ENCODE peak calls at places on chromosomes 6 and 20, in five cellular contexts. S is heart right ventricle, Q is GM12878, K is upper lobe of left lung, V is A549. C is an unnamed sample.

GRCh38 chr20:9617062-9617461 is 102.7 kb downstream of the LAMP5 start:
- ATAC-seq in S (peak; percentile 63), Q (peak; percentile 87), K (peak; percentile 86), V (peak; percentile 87), C (peak; percentile 48)

GRCh38 chr6:56642366-56643261 is at the start of gene DST:
- ATAC-seq in S (peak; percentile 42), Q (no peak), K (peak; percentile 86), V (peak; percentile 88), C (peak; percentile 78)

GRCh38 chr6:167551634-167552630 is 227.0 kb downstream of the TTLL2 start:
- ATAC-seq in S (peak; percentile 13), Q (no peak), K (peak; percentile 36), V (no peak), C (no peak)

GRCh38 chr6:98107801-98108200 is 726.6 kb upstream of the POU3F2 start:
- ATAC-seq in S (no peak), Q (no peak), K (no peak), V (no peak), C (no peak)

GRCh38 chr6:149228276-149228962 is 89.1 kb upstream of the TAB2 start:
- ATAC-seq in S (no peak), Q (no peak), K (no peak), V (no peak), C (no peak)

GRCh38 chr6:6885521-6886088 is 222.2 kb upstream of the RREB1 start:
- ATAC-seq in S (peak; percentile 86), Q (no peak), K (peak; percentile 73), V (no peak), C (peak; percentile 36)

GRCh38 chr6:108277295-108277694 is 16.5 kb upstream of the SNX3 start:
- ATAC-seq in S (no peak), Q (no peak), K (no peak), V (no peak), C (no peak)

GRCh38 chr6:148170286-148170685 is 172.4 kb upstream of the SASH1 start:
- ATAC-seq in S (no peak), Q (no peak), K (no peak), V (no peak), C (no peak)

GRCh38 chr6:126033696-126034095 is 47.4 kb downstream of the TRMT11 start:
- ATAC-seq in S (peak; percentile 96), Q (peak; percentile 86), K (peak; percentile 90), V (peak; percentile 97), C (peak; percentile 83)

GRCh38 chr6:42572523-42572922 is 8.7 kb downstream of the UBR2 start:
- ATAC-seq in S (no peak), Q (peak; percentile 95), K (peak; percentile 28), V (no peak), C (no peak)

GRCh38 chr6:132202569-132202968 is 198.7 kb downstream of the MOXD1 start:
- ATAC-seq in S (peak; percentile 95), Q (no peak), K (peak; percentile 90), V (no peak), C (peak; percentile 85)

GRCh38 chr20:3374296-3374695 is 33.2 kb downstream of the DNAAF9 start:
- ATAC-seq in S (peak; percentile 46), Q (no peak), K (no peak), V (no peak), C (no peak)

GRCh38 chr6:135910943-135911618 is 59.6 kb downstream of the PDE7B start:
- ATAC-seq in S (no peak), Q (no peak), K (no peak), V (no peak), C (no peak)

GRCh38 chr6:72858204-72858603 is 236.3 kb downstream of the KCNQ5 start:
- ATAC-seq in S (no peak), Q (no peak), K (no peak), V (no peak), C (no peak)

GRCh38 chr6:23435798-23436197 is 690.2 kb upstream of the NRSN1 start:
- ATAC-seq in S (no peak), Q (no peak), K (no peak), V (no peak), C (no peak)

GRCh38 chr6:26432622-26433021 is 7.7 kb upstream of the BTN3A3 start:
- ATAC-seq in S (no peak), Q (no peak), K (no peak), V (no peak), C (no peak)

GRCh38 chr6:16204653-16205376 is 33.6 kb upstream of the GMPR start:
- ATAC-seq in S (peak; percentile 3), Q (peak; percentile 3), K (no peak), V (no peak), C (no peak)

GRCh38 chr6:129793447-129793846 is 67.7 kb downstream of the TMEM244 start:
- ATAC-seq in S (no peak), Q (peak; percentile 21), K (no peak), V (no peak), C (no peak)

GRCh38 chr6:137975058-137975940 is 108.2 kb downstream of the TNFAIP3 start:
- ATAC-seq in S (no peak), Q (peak; percentile 67), K (no peak), V (no peak), C (no peak)

GRCh38 chr20:2149507-2149906 is 47.9 kb downstream of the STK35 start:
- ATAC-seq in S (no peak), Q (no peak), K (no peak), V (peak; percentile 48), C (no peak)
- H3K4me3 ChIP-seq in S (no peak overlapping the region), Q (no peak overlapping the region), K (no peak overlapping the region), V (no peak overlapping the region), C (no peak overlapping the region)

DNA sequence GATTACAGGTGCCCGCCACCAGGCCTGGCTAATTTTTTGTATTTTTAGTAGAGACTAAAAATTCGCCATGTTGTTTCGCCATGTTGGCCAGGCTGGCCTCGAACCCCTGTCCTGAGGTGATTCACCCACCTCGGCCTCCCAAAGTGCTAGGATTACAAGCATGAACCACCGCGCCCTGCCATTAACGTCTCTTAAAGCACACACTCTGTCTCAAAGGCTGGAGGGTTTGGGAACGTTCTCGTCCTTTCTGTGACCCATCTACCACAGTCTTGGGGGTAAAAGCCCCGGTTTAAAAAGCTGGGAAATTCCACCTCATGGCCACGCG is 57.8 kb upstream of the ARID1B start:
- ATAC-seq in S (no peak), Q (no peak), K (no peak), V (no peak), C (no peak)
- H3K4me3 ChIP-seq in S (peak overlapping the region; percentile 45), Q (peak overlapping the region; percentile 58), K (peak overlapping the region; percentile 46), V (peak overlapping the region; percentile 30), C (peak overlapping the region; percentile 17)

DNA sequence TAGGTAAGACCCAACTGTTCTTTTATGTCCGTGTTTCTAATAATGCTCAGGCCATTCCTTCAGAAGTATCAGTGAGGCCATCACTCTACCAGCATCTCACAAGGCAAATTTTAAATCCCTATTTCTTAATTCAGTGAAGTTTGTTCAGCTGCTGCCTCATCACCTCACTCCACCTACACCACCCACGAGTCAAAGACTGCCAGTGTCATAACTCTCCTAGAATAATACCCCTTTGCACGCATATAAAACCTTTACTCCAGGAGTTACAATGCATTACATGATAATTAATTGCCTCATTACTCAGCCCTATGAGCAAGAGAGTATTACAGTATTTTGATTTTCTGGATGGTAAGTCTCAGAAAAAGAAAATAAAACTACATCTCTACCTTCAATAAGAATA is 793.6 kb downstream of the TFAP2A start:
- ATAC-seq in S (no peak), Q (no peak), K (no peak), V (no peak), C (no peak)
- H3K4me3 ChIP-seq in S (no peak overlapping the region), Q (no peak overlapping the region), K (no peak overlapping the region), V (no peak overlapping the region), C (no peak overlapping the region)

GRCh38 chr6:122778334-122778733 is 1.2 kb upstream of the FABP7 start:
- ATAC-seq in S (no peak), Q (no peak), K (no peak), V (no peak), C (no peak)
- H3K4me3 ChIP-seq in S (no peak overlapping the region), Q (no peak overlapping the region), K (no peak overlapping the region), V (no peak overlapping the region), C (no peak overlapping the region)

GRCh38 chr6:29865648-29866047 is 38.0 kb downstream of the HLA-G start:
- ATAC-seq in S (no peak), Q (no peak), K (no peak), V (no peak), C (no peak)

GRCh38 chr6:29864037-29864795 is 36.6 kb downstream of the HLA-G start:
- ATAC-seq in S (no peak), Q (no peak), K (no peak), V (no peak), C (no peak)

GRCh38 chr6:29858006-29858405 is 30.4 kb downstream of the HLA-G start:
- ATAC-seq in S (no peak), Q (no peak), K (no peak), V (no peak), C (no peak)

DNA sequence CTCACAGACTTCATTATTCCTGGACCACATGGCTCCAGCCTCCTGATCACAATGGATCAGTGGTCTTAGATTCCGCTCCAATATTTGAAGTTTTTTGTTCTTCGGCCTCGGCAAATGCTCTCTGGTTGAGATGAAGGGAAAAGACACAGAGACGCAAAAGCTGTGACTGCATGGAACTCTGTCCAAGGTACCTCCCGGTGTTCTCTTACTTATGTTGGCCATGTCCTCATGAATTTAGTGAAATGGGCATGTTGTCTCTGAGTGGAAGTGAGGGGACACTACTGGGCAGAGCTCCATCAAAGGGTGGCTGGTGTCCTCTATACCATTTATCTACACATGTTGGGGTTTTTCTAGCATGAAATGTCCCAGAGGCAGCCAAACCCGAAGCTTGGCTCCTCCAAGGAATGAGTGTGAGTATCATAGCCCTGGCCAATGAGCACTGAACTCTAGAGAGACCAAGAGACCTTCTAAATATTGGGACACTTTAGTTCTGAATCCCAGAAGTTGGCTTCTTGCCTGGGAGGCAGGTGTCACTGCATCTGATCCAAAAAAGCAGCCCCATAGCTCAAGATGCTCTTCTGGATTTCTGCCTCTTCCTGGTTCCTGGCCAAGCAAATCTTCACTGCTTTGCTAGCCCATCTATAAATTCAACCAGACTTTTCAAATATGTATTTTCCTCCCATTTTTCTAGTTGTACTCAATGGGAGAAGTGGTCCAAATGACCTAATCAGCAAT is 34.1 kb downstream of the HLA-G start:
- ATAC-seq in S (no peak), Q (no peak), K (no peak), V (no peak), C (no peak)
- H3K4me3 ChIP-seq in S (no peak overlapping the region), Q (no peak overlapping the region), K (no peak overlapping the region), V (no peak overlapping the region), C (no peak overlapping the region)

GRCh38 chr6:160532315-160532714 is 131.8 kb downstream of the LPA start:
- ATAC-seq in S (no peak), Q (no peak), K (no peak), V (no peak), C (no peak)

GRCh38 chr6:160535270-160535669 is 128.8 kb downstream of the LPA start:
- ATAC-seq in S (no peak), Q (no peak), K (no peak), V (no peak), C (no peak)

DNA sequence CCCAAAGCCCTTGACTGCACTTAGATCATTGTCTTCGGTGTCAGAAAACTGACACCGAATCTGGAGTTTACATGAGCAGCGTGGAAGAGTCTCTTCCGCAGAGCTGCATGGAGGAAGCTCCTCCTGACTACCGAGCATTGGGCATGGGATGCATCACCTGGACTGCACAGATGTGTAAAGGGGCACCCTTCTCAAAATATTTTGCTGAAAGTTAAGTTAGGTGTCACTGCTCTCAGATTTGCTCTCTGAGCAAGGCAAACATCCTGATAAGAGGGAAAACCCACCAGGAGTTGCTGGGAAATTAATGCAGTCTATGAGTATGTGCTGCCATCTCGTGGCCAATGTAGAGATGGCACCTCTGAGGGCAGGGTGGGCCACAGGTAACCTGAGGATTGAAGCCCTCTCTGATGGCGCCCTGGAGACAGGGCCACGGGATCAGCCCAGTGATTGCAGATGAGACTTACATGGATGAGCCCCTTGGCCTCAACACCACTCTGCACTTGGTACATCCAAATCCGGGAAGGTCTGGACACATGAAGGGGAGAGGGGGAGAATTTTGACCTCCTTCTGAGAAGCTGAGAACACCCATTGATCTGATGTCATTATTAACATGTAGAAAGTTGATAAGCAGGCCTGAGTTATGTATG is 129.9 kb downstream of the LPA start:
- ATAC-seq in S (peak; percentile 62), Q (peak; percentile 81), K (peak; percentile 92), V (peak; percentile 94), C (peak; percentile 74)
- H3K4me3 ChIP-seq in S (peak overlapping the region; percentile 21), Q (no peak overlapping the region), K (no peak overlapping the region), V (peak overlapping the region; percentile 22), C (no peak overlapping the region)

GRCh38 chr6:89007209-89008001 is 44.0 kb upstream of the RNGTT start:
- ATAC-seq in S (no peak), Q (no peak), K (peak; percentile 24), V (no peak), C (no peak)
- H3K4me3 ChIP-seq in S (no peak overlapping the region), Q (no peak overlapping the region), K (peak overlapping the region; percentile 36), V (no peak overlapping the region), C (no peak overlapping the region)